ENCODE peak calls at places on chromosomes 7 and 10, in four cellular contexts. D is NCI-H1436; L is stimulated activated CD4-positive, alpha-beta T cell treated with anti-CD3 and anti-CD28 coated beads, Interleukin-2, amount 100 ng/mL, for 24 hours; G is GF-D8. T is an unnamed sample.

GRCh38 chr10:55979203-55979602 is 381.9 kb downstream of the ZWINT start:
- DNase-seq in D (no peak), G (no peak), L (no peak), T (no peak)

GRCh38 chr10:70508912-70509366 is 30.4 kb downstream of the PALD1 start:
- DNase-seq in L (no peak), G (peak; percentile 61), D (no peak), T (peak; percentile 67)

GRCh38 chr10:25176421-25176968 is 1.7 kb downstream of the GPR158 start:
- DNase-seq in G (no peak), D (peak; percentile 45), L (peak; percentile 0), T (peak; percentile 53)

GRCh38 chr10:44337081-44337480 is 47.8 kb downstream of the CXCL12 start:
- DNase-seq in L (no peak), D (no peak), G (no peak), T (no peak)

GRCh38 chr7:68587599-68587998 is 1010.7 kb upstream of the AUTS2 start:
- DNase-seq in D (no peak), L (no peak), G (no peak), T (no peak)

GRCh38 chr10:16477757-16478156 is 40.9 kb downstream of the PTER start:
- DNase-seq in G (no peak), D (no peak), L (no peak), T (no peak)

GRCh38 chr10:71725998-71726672 is 6.6 kb upstream of the C10orf105 start:
- DNase-seq in L (peak; percentile 83), G (peak; percentile 9), D (no peak), T (no peak)

GRCh38 chr10:59625842-59626522 is 83.7 kb downstream of the SLC16A9 start:
- DNase-seq in L (peak; percentile 7), D (peak; percentile 73), G (peak; percentile 11), T (peak; percentile 32)

GRCh38 chr7:103880201-103880600 is 109.3 kb downstream of the RELN start:
- DNase-seq in G (no peak), L (no peak), D (no peak), T (no peak)

GRCh38 chr7:101922631-101923275 is 105.3 kb downstream of the CUX1 start:
- DNase-seq in G (no peak), D (no peak), L (no peak), T (no peak)

GRCh38 chr7:11615163-11615562 is 216.8 kb downstream of the THSD7A start:
- DNase-seq in G (no peak), D (no peak), L (no peak), T (no peak)

GRCh38 chr10:44343836-44344235 is 41.1 kb downstream of the CXCL12 start:
- DNase-seq in D (no peak), L (no peak), G (no peak), T (no peak)

GRCh38 chr7:135362871-135363270 is 129.2 kb downstream of the STRA8 start:
- DNase-seq in G (no peak), D (no peak), L (no peak), T (no peak)

GRCh38 chr10:77180794-77181193 is 456.8 kb downstream of the KCNMA1 start:
- DNase-seq in G (no peak), L (no peak), D (no peak), T (no peak)

GRCh38 chr10:96257944-96258343 is 13.4 kb downstream of the BLNK start:
- DNase-seq in G (no peak), L (no peak), D (no peak), T (no peak)

GRCh38 chr7:5699951-5700384 is 81.5 kb downstream of the RNF216 start:
- DNase-seq in L (peak; percentile 72), G (no peak), D (no peak), T (no peak)

GRCh38 chr7:46291064-46291463 is 370.0 kb upstream of the IGFBP3 start:
- DNase-seq in D (no peak), G (no peak), L (no peak), T (no peak)

GRCh38 chr10:58797356-58797755 is 284.7 kb downstream of the BICC1 start:
- DNase-seq in L (no peak), D (no peak), G (no peak), T (no peak)

GRCh38 chr7:137682596-137682995 is 164.2 kb downstream of the DGKI start:
- DNase-seq in G (no peak), L (no peak), D (no peak), T (no peak)

GRCh38 chr10:102645388-102645740 is 1.1 kb downstream of the TRIM8 start:
- DNase-seq in G (no peak), D (no peak), L (peak; percentile 51), T (no peak)

GRCh38 chr7:108014747-108015682 is 12.1 kb upstream of the LAMB1 start:
- DNase-seq in L (no peak), D (no peak), G (no peak), T (no peak)

GRCh38 chr7:90225601-90226000 is 14.1 kb downstream of the STEAP2 start:
- DNase-seq in D (no peak), L (no peak), G (no peak), T (no peak)

GRCh38 chr10:92691042-92691590 is 1.4 kb downstream of the HHEX start:
- DNase-seq in D (no peak), G (no peak), L (no peak), T (no peak)

GRCh38 chr7:151727579-151728285 is 149.2 kb downstream of the PRKAG2 start:
- DNase-seq in D (peak; percentile 28), L (peak; percentile 65), G (no peak), T (peak; percentile 68)

GRCh38 chr10:108597657-108598319 is 1325.5 kb downstream of the XPNPEP1 start:
- DNase-seq in L (no peak), G (no peak), D (no peak), T (no peak)

GRCh38 chr10:118220346-118220745 is 121.8 kb downstream of the FAM204A start:
- DNase-seq in L (no peak), D (no peak), G (no peak), T (no peak)